ENCODE peak calls at places on chromosomes 3 and 15, in five cellular contexts. One of them, this sample, is unnamed.

GRCh38 chr3:32004111-32004790 is 22.7 kb downstream of the ZNF860 start:
- DNase-seq in H4: no peak
- DNase-seq in HT-29: peak; percentile 20
- DNase-seq in heart right ventricle: no peak
- DNase-seq in psoas muscle: no peak
- DNase-seq in this sample: no peak

GRCh38 chr3:171173732-171174131 is 147.2 kb upstream of the SLC2A2 start:
- DNase-seq in HT-29: no peak
- DNase-seq in heart right ventricle: peak; percentile 32
- DNase-seq in psoas muscle: no peak
- DNase-seq in H4: no peak
- DNase-seq in this sample: no peak

GRCh38 chr15:25738171-25738792 is 124.8 kb downstream of the ATP10A start:
- DNase-seq in heart right ventricle: no peak
- DNase-seq in psoas muscle: no peak
- DNase-seq in H4: no peak
- DNase-seq in HT-29: no peak
- DNase-seq in this sample: no peak

GRCh38 chr3:20055020-20055775 is 15.0 kb downstream of the KAT2B start:
- DNase-seq in heart right ventricle: no peak
- DNase-seq in H4: no peak
- DNase-seq in HT-29: no peak
- DNase-seq in psoas muscle: no peak
- DNase-seq in this sample: peak; percentile 20

GRCh38 chr3:33081812-33082211 is 15.1 kb downstream of the GLB1 start:
- DNase-seq in heart right ventricle: no peak
- DNase-seq in psoas muscle: no peak
- DNase-seq in HT-29: no peak
- DNase-seq in H4: no peak
- DNase-seq in this sample: no peak

GRCh38 chr3:197468866-197469382 is 86.8 kb downstream of the BDH1 start:
- DNase-seq in HT-29: no peak
- DNase-seq in heart right ventricle: no peak
- DNase-seq in psoas muscle: no peak
- DNase-seq in H4: no peak
- DNase-seq in this sample: no peak

GRCh38 chr3:55180936-55181535 is 253.2 kb upstream of the LRTM1 start:
- DNase-seq in heart right ventricle: peak; percentile 36
- DNase-seq in psoas muscle: no peak
- DNase-seq in HT-29: peak; percentile 31
- DNase-seq in H4: no peak
- DNase-seq in this sample: peak; percentile 40

GRCh38 chr15:39919740-39920509 is at the start of gene GPR176:
- DNase-seq in H4: peak; percentile 73
- DNase-seq in psoas muscle: peak; percentile 31
- DNase-seq in heart right ventricle: peak; percentile 15
- DNase-seq in HT-29: no peak
- DNase-seq in this sample: peak; percentile 84

GRCh38 chr3:100999160-100999559 is 5.9 kb upstream of the ABI3BP start:
- DNase-seq in H4: no peak
- DNase-seq in heart right ventricle: no peak
- DNase-seq in HT-29: no peak
- DNase-seq in psoas muscle: no peak
- DNase-seq in this sample: no peak